ENCODE peak calls at places on chromosomes 5 and 9, in ten cellular contexts. Y, R, T, F, J, A, B, O, E and S are unnamed samples.

GRCh38 chr9:31601666-31602065 is 782.8 kb upstream of the ACO1 start:
- DNase-seq in Y (no peak), R (no peak), T (no peak), F (no peak), J (no peak), A (no peak), B (no peak), O (no peak), E (no peak), S (no peak)

GRCh38 chr5:138503487-138504270 is 38.4 kb downstream of the EGR1 start:
- DNase-seq in Y (no peak), R (no peak), T (peak; percentile 44), F (peak; percentile 56), J (no peak), A (peak; percentile 78), B (peak; percentile 63), O (peak; percentile 75), E (no peak), S (peak; percentile 47)

GRCh38 chr9:109771084-109771483 is 8.9 kb upstream of the PALM2AKAP2 start:
- DNase-seq in Y (no peak), R (no peak), T (no peak), F (no peak), J (no peak), A (peak; percentile 58), B (no peak), O (peak; percentile 78), E (no peak), S (no peak)

GRCh38 chr9:127449332-127449966 is 1.8 kb downstream of the RPL12 start:
- DNase-seq in Y (no peak), R (no peak), T (no peak), F (no peak), J (no peak), A (peak; percentile 18), B (no peak), O (no peak), E (no peak), S (no peak)

GRCh38 chr5:157862183-157862851 is 3.4 kb upstream of the CLINT1 start:
- DNase-seq in Y (no peak), R (no peak), T (no peak), F (no peak), J (no peak), A (no peak), B (no peak), O (no peak), E (no peak), S (no peak)

GRCh38 chr5:149618581-149619248 is 37.4 kb downstream of the ARHGEF37 start:
- DNase-seq in Y (no peak), R (no peak), T (no peak), F (peak; percentile 36), J (no peak), A (peak; percentile 72), B (peak; percentile 68), O (peak; percentile 72), E (no peak), S (no peak)

GRCh38 chr9:114954986-114955623 is 24.7 kb upstream of the TNFSF8 start:
- DNase-seq in Y (no peak), R (no peak), T (no peak), F (no peak), J (no peak), A (no peak), B (no peak), O (no peak), E (no peak), S (no peak)

GRCh38 chr5:160458971-160459800 is 37.5 kb downstream of the PTTG1 start:
- DNase-seq in Y (no peak), R (no peak), T (no peak), F (no peak), J (no peak), A (no peak), B (no peak), O (no peak), E (no peak), S (no peak)

GRCh38 chr9:99433555-99433954 is 211.5 kb downstream of the SEC61B start:
- DNase-seq in Y (peak; percentile 70), R (peak; percentile 68), T (no peak), F (no peak), J (peak; percentile 62), A (peak; percentile 89), B (peak; percentile 48), O (peak; percentile 89), E (no peak), S (peak; percentile 26)

GRCh38 chr5:110815916-110816605 is 77.3 kb downstream of the SLC25A46 start:
- DNase-seq in Y (no peak), R (no peak), T (no peak), F (no peak), J (no peak), A (no peak), B (no peak), O (peak; percentile 45), E (no peak), S (no peak)

GRCh38 chr9:6609499-6610016 is 36.0 kb downstream of the GLDC start:
- DNase-seq in Y (no peak), R (no peak), T (no peak), F (no peak), J (no peak), A (no peak), B (no peak), O (no peak), E (no peak), S (no peak)

GRCh38 chr9:4680750-4681149 is 1.4 kb downstream of the CDC37L1 start:
- DNase-seq in Y (no peak), R (no peak), T (no peak), F (no peak), J (no peak), A (peak; percentile 35), B (no peak), O (peak; percentile 31), E (no peak), S (no peak)

GRCh38 chr9:113844466-113844865 is 31.6 kb upstream of the ZNF618 start:
- DNase-seq in Y (no peak), R (no peak), T (no peak), F (no peak), J (no peak), A (peak; percentile 7), B (no peak), O (no peak), E (no peak), S (no peak)

GRCh38 chr5:142280066-142281011 is 44.5 kb downstream of the SPRY4 start:
- DNase-seq in Y (no peak), R (no peak), T (no peak), F (no peak), J (peak; percentile 84), A (peak; percentile 72), B (no peak), O (peak; percentile 79), E (no peak), S (no peak)

GRCh38 chr5:39578887-39579497 is 154.2 kb upstream of the DAB2 start:
- DNase-seq in Y (no peak), R (no peak), T (no peak), F (no peak), J (no peak), A (peak; percentile 67), B (no peak), O (peak; percentile 49), E (no peak), S (no peak)

GRCh38 chr5:80055491-80056170 is 20.5 kb downstream of the THBS4 start:
- DNase-seq in Y (no peak), R (no peak), T (no peak), F (no peak), J (peak; percentile 11), A (no peak), B (no peak), O (no peak), E (no peak), S (no peak)

GRCh38 chr9:124752967-124753366 is 18.1 kb downstream of the NR6A1 start:
- DNase-seq in Y (no peak), R (no peak), T (no peak), F (no peak), J (no peak), A (peak; percentile 49), B (no peak), O (peak; percentile 82), E (no peak), S (no peak)

GRCh38 chr9:124357591-124358361 is 57.5 kb downstream of the PSMB7 start:
- DNase-seq in Y (no peak), R (no peak), T (peak; percentile 8), F (no peak), J (no peak), A (no peak), B (no peak), O (no peak), E (no peak), S (no peak)

GRCh38 chr5:139852696-139853095 is 57.1 kb downstream of the PSD2 start:
- DNase-seq in Y (peak; percentile 56), R (no peak), T (no peak), F (no peak), J (no peak), A (no peak), B (no peak), O (no peak), E (no peak), S (no peak)
- H3K4me1 ChIP-seq in Y (peaks cover 2% of the 10 kb centered on the region), R (peaks cover 13% of the 10 kb centered on the region), T (peaks cover 7% of the 10 kb centered on the region), F (no peaks in the 10 kb centered on the region), J (peaks cover 9% of the 10 kb centered on the region), A (no peaks in the 10 kb centered on the region), B (peaks cover 3% of the 10 kb centered on the region), O (no peaks in the 10 kb centered on the region), E (no peaks in the 10 kb centered on the region), S (no peaks in the 10 kb centered on the region)

GRCh38 chr9:89046832-89047231 is 55.6 kb downstream of the S1PR3 start:
- DNase-seq in Y (no peak), R (no peak), T (no peak), F (no peak), J (peak; percentile 56), A (peak; percentile 44), B (no peak), O (peak; percentile 38), E (no peak), S (no peak)
- H3K4me3 ChIP-seq in Y (no peak overlapping the region), R (no peak overlapping the region), T (no peak overlapping the region), F (no peak overlapping the region), J (no peak overlapping the region), A (no peak overlapping the region), B (no peak overlapping the region), O (no peak overlapping the region), E (no peak overlapping the region), S (no peak overlapping the region)

DNA sequence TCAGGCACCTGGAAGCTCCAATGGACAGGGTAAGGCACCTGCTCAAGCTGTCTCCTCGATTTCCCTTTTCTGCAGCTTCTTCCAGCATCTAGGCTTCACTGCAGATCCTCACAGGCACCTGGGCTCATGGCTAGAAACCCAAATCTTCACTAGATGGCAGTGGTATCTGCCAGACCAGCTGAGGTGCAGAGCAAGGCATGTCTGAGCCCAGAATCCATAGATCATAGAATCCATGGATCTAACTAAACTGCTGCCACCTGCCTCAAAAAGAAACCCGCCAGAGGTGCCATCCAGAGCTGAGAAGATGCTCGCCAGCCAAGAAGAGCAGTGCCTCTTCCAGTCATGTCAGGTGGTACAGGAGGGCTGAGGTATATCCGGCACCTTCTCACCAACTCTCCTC is 6.9 kb downstream of the SHC3 start:
- DNase-seq in Y (no peak), R (no peak), T (no peak), F (no peak), J (no peak), A (no peak), B (no peak), O (no peak), E (no peak), S (no peak)
- TF ChIP-seq CTCF in Y (no peak), R (no peak), T (no peak), F (peak; percentile 11), J (no peak), A (no peak), B (no peak), O (no peak), E (no peak), S (no peak)

DNA sequence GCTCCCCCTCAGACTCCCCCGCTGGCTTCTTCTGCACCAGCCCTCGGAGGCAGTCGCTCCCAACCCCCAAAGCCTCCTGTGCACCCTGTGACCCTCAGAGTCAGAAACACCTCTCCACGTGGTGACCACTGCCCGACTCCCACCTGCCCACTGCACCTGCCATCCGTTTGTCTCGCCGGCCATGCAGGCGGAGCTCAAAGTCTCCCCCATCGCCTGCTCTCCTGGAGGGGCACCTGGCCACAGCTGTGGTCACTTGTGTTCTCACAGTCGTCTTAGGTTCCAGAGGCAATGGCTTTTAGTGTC is 38.2 kb downstream of the MRPL36 start:
- DNase-seq in Y (peak; percentile 49), R (peak; percentile 29), T (no peak), F (no peak), J (no peak), A (no peak), B (no peak), O (no peak), E (peak; percentile 41), S (no peak)
- H3K4me1 ChIP-seq in Y (no peaks in the 10 kb centered on the region), R (no peaks in the 10 kb centered on the region), T (no peaks in the 10 kb centered on the region), F (peaks cover 3% of the 10 kb centered on the region), J (no peaks in the 10 kb centered on the region), A (no peaks in the 10 kb centered on the region), B (no peaks in the 10 kb centered on the region), O (peaks cover 3% of the 10 kb centered on the region), E (no peaks in the 10 kb centered on the region), S (no peaks in the 10 kb centered on the region)